ENCODE peak calls at places on chromosomes 5 and 9, in four cellular contexts. O, P, R and Y are unnamed samples.

GRCh38 chr9:3498691-3499090 is 27.1 kb downstream of the RFX3 start:
- DNase-seq in O (no peak), P (peak; percentile 82), R (no peak), Y (no peak)

GRCh38 chr9:3874472-3875370 is 348.9 kb upstream of the RFX3 start:
- DNase-seq in O (no peak), P (no peak), R (no peak), Y (no peak)

GRCh38 chr5:134430001-134430569 is 18.4 kb upstream of the CDKN2AIPNL start:
- DNase-seq in O (no peak), P (no peak), R (no peak), Y (no peak)

GRCh38 chr5:80406980-80407734 is 707 bp upstream of the ZFYVE16 start:
- DNase-seq in O (peak; percentile 38), P (no peak), R (peak; percentile 41), Y (no peak)

GRCh38 chr5:109961755-109962154 is 272.0 kb downstream of the MAN2A1 start:
- DNase-seq in O (no peak), P (no peak), R (no peak), Y (no peak)

GRCh38 chr5:143376195-143376772 is 27.2 kb downstream of the NR3C1 start:
- DNase-seq in O (no peak), P (no peak), R (no peak), Y (no peak)

GRCh38 chr5:120803282-120803681 is 339.2 kb downstream of the PRR16 start:
- DNase-seq in O (no peak), P (no peak), R (no peak), Y (no peak)

GRCh38 chr5:6704361-6704851 is 8.8 kb upstream of the TENT4A start:
- DNase-seq in O (peak; percentile 62), P (peak; percentile 94), R (peak; percentile 48), Y (no peak)

GRCh38 chr9:16575878-16576245 is 294.6 kb downstream of the BNC2 start:
- DNase-seq in O (no peak), P (no peak), R (no peak), Y (no peak)

GRCh38 chr5:169629847-169630548 is 7.1 kb upstream of the DOCK2 start:
- DNase-seq in O (no peak), P (peak; percentile 86), R (no peak), Y (no peak)

GRCh38 chr5:180816608-180817534 is 14.3 kb upstream of the MGAT1 start:
- DNase-seq in O (no peak), P (peak; percentile 69), R (no peak), Y (no peak)

GRCh38 chr9:127566351-127567001 is 45.6 kb upstream of the STXBP1 start:
- DNase-seq in O (peak; percentile 76), P (no peak), R (peak; percentile 78), Y (no peak)

GRCh38 chr9:35406183-35406959 is 83.5 kb upstream of the RUSC2 start:
- DNase-seq in O (peak; percentile 47), P (no peak), R (peak; percentile 27), Y (no peak)

GRCh38 chr9:125189011-125189360 is 617 bp downstream of the PPP6C start:
- DNase-seq in O (peak; percentile 51), P (no peak), R (peak; percentile 37), Y (peak; percentile 59)

GRCh38 chr9:221989-222776 is 7.5 kb downstream of the DOCK8 start:
- DNase-seq in O (no peak), P (no peak), R (no peak), Y (no peak)

GRCh38 chr9:84163227-84163626 is 177.3 kb downstream of the SLC28A3 start:
- DNase-seq in O (no peak), P (no peak), R (no peak), Y (no peak)

GRCh38 chr5:59275537-59276276 is 617.8 kb downstream of the PDE4D start:
- DNase-seq in O (peak; percentile 49), P (peak; percentile 60), R (peak; percentile 61), Y (no peak)

GRCh38 chr9:89046832-89047231 is 55.6 kb downstream of the S1PR3 start:
- DNase-seq in O (no peak), P (peak; percentile 60), R (no peak), Y (no peak)

GRCh38 chr9:116152941-116153764 is 438 bp upstream of the PAPPA start:
- DNase-seq in O (no peak), P (peak; percentile 52), R (no peak), Y (no peak)

GRCh38 chr9:101968392-101968791 is 229.9 kb upstream of the GRIN3A start:
- DNase-seq in O (no peak), P (no peak), R (no peak), Y (no peak)

GRCh38 chr5:107218457-107219193 is 452.1 kb downstream of the EFNA5 start:
- DNase-seq in O (no peak), P (peak; percentile 64), R (no peak), Y (no peak)

GRCh38 chr5:167754501-167754941 is 536.9 kb upstream of the WWC1 start:
- DNase-seq in O (no peak), P (peak; percentile 81), R (no peak), Y (no peak)

DNA sequence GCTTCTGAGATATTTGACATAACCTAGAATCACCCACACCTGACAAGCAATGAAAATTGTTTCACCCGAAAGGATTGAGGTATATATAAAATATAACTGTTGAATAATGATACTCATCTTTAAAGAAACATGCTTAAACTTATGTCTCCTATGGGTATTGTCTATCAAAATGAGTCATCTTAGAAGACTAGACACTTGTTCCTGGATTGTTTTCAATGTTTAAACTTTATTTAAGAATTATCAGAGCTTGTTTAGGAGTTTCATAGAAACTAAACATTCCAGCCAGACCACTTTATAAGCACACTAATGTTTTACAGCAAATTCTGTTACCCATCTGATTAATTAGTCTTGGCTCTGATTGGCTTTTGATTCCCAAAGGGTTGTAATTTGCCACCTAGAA is 19.6 kb downstream of the NFX1 start:
- DNase-seq in O (no peak), P (no peak), R (no peak), Y (no peak)
- TF ChIP-seq CTCF in O (no peak), P (no peak), R (no peak), Y (no peak)

GRCh38 chr9:114909657-114910056 is 20.7 kb downstream of the TNFSF8 start:
- DNase-seq in O (no peak), P (no peak), R (no peak), Y (no peak)

GRCh38 chr9:114908796-114909448 is 21.5 kb downstream of the TNFSF8 start:
- DNase-seq in O (no peak), P (peak; percentile 59), R (no peak), Y (no peak)

GRCh38 chr9:114913217-114913616 is 17.2 kb downstream of the TNFSF8 start:
- DNase-seq in O (no peak), P (no peak), R (no peak), Y (no peak)

GRCh38 chr9:114910541-114910940 is 19.9 kb downstream of the TNFSF8 start:
- DNase-seq in O (no peak), P (no peak), R (no peak), Y (no peak)

DNA sequence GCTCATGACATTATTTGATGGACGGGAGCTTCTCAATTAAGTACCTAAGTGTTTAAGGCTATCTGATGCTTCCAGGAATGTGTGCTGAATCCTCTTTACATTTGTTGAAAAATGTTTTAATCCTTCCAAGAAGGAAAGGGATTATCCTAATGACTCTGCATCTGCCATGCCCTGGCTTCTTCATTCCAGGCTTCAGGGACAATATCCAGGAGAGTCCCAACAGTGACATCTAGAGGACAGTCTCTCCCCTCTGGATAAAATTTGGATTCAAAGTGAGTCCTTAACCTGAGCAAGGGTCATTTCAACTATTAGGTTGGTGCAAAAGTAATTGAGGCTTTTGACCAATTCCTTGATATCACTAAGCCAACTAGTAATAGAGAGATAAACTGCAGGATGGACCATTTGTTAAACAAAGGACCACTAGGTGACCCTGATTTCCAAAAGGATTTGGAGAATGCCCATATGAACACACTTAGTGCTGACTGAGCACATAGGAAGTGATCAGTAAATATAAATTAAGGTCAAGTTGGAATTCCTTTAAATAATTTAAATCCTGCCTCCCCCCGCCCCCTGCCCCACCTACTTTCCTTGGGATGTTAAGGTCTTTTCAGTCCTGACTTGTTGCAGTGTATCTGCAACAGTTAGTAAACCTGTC is 19.1 kb downstream of the TNFSF8 start:
- DNase-seq in O (no peak), P (peak; percentile 16), R (no peak), Y (no peak)
- TF ChIP-seq CTCF in O (peak; percentile 66), P (peak; percentile 85), R (peak; percentile 77), Y (peak; percentile 58)

DNA sequence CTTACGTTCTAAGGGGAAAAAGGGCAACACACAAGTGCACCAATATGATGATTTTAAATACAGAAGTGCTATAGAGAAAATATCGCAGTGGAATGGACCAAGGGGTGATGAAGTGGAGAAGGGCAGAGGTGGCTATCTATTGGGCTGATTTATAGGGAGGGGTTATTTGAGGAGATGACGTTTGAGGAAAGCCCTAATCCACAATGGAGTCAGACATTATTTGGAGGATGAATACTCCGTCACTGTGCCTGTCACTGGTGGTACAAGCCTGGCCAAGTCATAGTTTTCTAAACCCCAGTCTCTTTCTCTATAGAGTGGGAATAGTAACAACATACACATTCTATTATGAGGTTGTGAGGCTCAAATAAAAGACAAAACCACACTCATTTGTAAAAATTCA is 48.5 kb downstream of the MEF2C start:
- DNase-seq in O (no peak), P (no peak), R (no peak), Y (no peak)
- TF ChIP-seq CTCF in O (no peak), P (no peak), R (no peak), Y (no peak)

DNA sequence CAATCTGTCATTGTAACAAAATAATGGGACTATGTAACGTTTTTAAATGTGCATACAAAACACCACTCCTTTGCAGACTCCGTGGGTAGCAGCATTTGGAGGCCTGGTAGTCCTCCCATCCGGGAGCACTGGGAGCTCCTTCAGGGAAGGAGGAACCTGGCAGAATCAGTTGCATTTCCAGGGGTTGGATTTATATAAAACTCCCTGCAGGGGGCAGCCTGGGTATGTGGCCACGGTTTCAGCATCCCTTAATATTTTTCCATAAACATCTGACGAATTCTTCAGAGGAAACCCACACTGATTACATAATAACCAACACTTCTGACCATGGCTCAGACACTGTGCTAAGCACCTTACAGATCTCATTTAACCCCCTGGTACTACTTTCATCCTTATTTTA is 6.1 kb upstream of the AFAP1L1 start:
- DNase-seq in O (no peak), P (peak; percentile 30), R (no peak), Y (no peak)
- TF ChIP-seq CTCF in O (peak; percentile 22), P (peak; percentile 35), R (no peak), Y (peak; percentile 38)

DNA sequence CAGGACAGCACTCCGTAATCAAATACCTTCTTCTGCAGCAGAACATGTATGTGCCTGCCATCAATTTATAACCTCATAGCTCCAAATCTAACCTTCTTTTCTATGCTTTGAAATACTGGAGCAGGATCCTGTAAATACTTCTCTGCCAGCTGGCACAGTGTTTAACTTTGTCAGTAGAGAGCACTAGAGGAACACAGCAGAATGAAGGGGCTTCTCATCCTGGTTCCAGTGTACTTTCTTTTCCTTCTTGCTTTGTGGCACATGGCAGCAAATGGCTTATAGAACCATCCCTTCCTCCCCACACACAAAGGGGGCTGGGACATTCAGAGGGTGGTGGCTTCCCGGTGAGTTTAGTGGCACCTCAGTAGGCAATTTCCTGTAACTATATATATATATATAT is 3.8 kb upstream of the FBXW11 start:
- DNase-seq in O (no peak), P (peak; percentile 22), R (no peak), Y (no peak)
- TF ChIP-seq CTCF in O (no peak), P (no peak), R (no peak), Y (no peak)

GRCh38 chr5:10229306-10230048 is 20.2 kb downstream of the ATPSCKMT start:
- DNase-seq in O (no peak), P (peak; percentile 90), R (no peak), Y (no peak)
- TF ChIP-seq CTCF in O (no peak), P (peak; percentile 40), R (no peak), Y (no peak)

GRCh38 chr5:76487784-76488183 is 84.7 kb downstream of the IQGAP2 start:
- DNase-seq in O (no peak), P (no peak), R (no peak), Y (no peak)
- TF ChIP-seq CTCF in O (no peak), P (no peak), R (no peak), Y (no peak)